ENCODE peak calls at places on chromosomes 11 and 22, in ten cellular contexts. One of them, this sample, is unnamed.

GRCh38 chr22:22070371-22070824 is 87.8 kb upstream of the TOP3B start:
- DNase-seq in AG04450: no peak
- DNase-seq in SK-N-SH: no peak
- DNase-seq in tibial artery: no peak
- DNase-seq in CD8-positive, alpha-beta memory T cell: no peak
- DNase-seq in stomach: no peak
- DNase-seq in PC-3: peak; percentile 28
- DNase-seq in esophagus squamous epithelium: no peak
- DNase-seq in naive thymus-derived CD4-positive, alpha-beta T cell: no peak
- DNase-seq in adipocyte: peak; percentile 17
- DNase-seq in this sample: no peak

GRCh38 chr11:126391970-126392637 is 36.6 kb downstream of the ST3GAL4 start:
- DNase-seq in AG04450: no peak
- DNase-seq in SK-N-SH: no peak
- DNase-seq in tibial artery: no peak
- DNase-seq in CD8-positive, alpha-beta memory T cell: no peak
- DNase-seq in stomach: no peak
- DNase-seq in PC-3: no peak
- DNase-seq in esophagus squamous epithelium: no peak
- DNase-seq in naive thymus-derived CD4-positive, alpha-beta T cell: no peak
- DNase-seq in adipocyte: no peak
- DNase-seq in this sample: no peak

GRCh38 chr11:9617960-9618359 is 44.5 kb downstream of the WEE1 start:
- DNase-seq in AG04450: no peak
- DNase-seq in SK-N-SH: no peak
- DNase-seq in tibial artery: no peak
- DNase-seq in CD8-positive, alpha-beta memory T cell: no peak
- DNase-seq in stomach: no peak
- DNase-seq in PC-3: no peak
- DNase-seq in esophagus squamous epithelium: no peak
- DNase-seq in naive thymus-derived CD4-positive, alpha-beta T cell: no peak
- DNase-seq in adipocyte: peak; percentile 93
- DNase-seq in this sample: no peak

GRCh38 chr11:127965947-127966668 is 621.2 kb downstream of the ETS1 start:
- DNase-seq in AG04450: no peak
- DNase-seq in SK-N-SH: no peak
- DNase-seq in tibial artery: no peak
- DNase-seq in CD8-positive, alpha-beta memory T cell: no peak
- DNase-seq in stomach: no peak
- DNase-seq in PC-3: no peak
- DNase-seq in esophagus squamous epithelium: no peak
- DNase-seq in naive thymus-derived CD4-positive, alpha-beta T cell: no peak
- DNase-seq in adipocyte: peak; percentile 78
- DNase-seq in this sample: no peak

GRCh38 chr11:69409812-69410645 is 71.4 kb upstream of the LINC01488 start:
- DNase-seq in AG04450: no peak
- DNase-seq in SK-N-SH: no peak
- DNase-seq in tibial artery: no peak
- DNase-seq in CD8-positive, alpha-beta memory T cell: no peak
- DNase-seq in stomach: no peak
- DNase-seq in PC-3: no peak
- DNase-seq in esophagus squamous epithelium: no peak
- DNase-seq in naive thymus-derived CD4-positive, alpha-beta T cell: peak; percentile 8
- DNase-seq in adipocyte: no peak
- DNase-seq in this sample: no peak

GRCh38 chr11:56396047-56396446 is 16.4 kb upstream of the OR5AL1 start:
- DNase-seq in AG04450: no peak
- DNase-seq in SK-N-SH: no peak
- DNase-seq in tibial artery: no peak
- DNase-seq in CD8-positive, alpha-beta memory T cell: no peak
- DNase-seq in stomach: no peak
- DNase-seq in PC-3: no peak
- DNase-seq in esophagus squamous epithelium: no peak
- DNase-seq in naive thymus-derived CD4-positive, alpha-beta T cell: no peak
- DNase-seq in adipocyte: no peak
- DNase-seq in this sample: no peak

GRCh38 chr11:132137981-132138313 is 767.5 kb downstream of the NTM start:
- DNase-seq in AG04450: no peak
- DNase-seq in SK-N-SH: no peak
- DNase-seq in tibial artery: no peak
- DNase-seq in CD8-positive, alpha-beta memory T cell: no peak
- DNase-seq in stomach: no peak
- DNase-seq in PC-3: peak; percentile 14
- DNase-seq in esophagus squamous epithelium: no peak
- DNase-seq in naive thymus-derived CD4-positive, alpha-beta T cell: no peak
- DNase-seq in adipocyte: no peak
- DNase-seq in this sample: no peak

GRCh38 chr22:47561766-47562165 is 799.3 kb downstream of the TBC1D22A start:
- DNase-seq in AG04450: no peak
- DNase-seq in SK-N-SH: no peak
- DNase-seq in tibial artery: no peak
- DNase-seq in CD8-positive, alpha-beta memory T cell: no peak
- DNase-seq in stomach: no peak
- DNase-seq in PC-3: no peak
- DNase-seq in esophagus squamous epithelium: no peak
- DNase-seq in naive thymus-derived CD4-positive, alpha-beta T cell: no peak
- DNase-seq in adipocyte: no peak
- DNase-seq in this sample: no peak

GRCh38 chr11:133821776-133822175 is 23.5 kb downstream of the SPATA19 start:
- DNase-seq in AG04450: no peak
- DNase-seq in SK-N-SH: peak; percentile 66
- DNase-seq in tibial artery: no peak
- DNase-seq in CD8-positive, alpha-beta memory T cell: no peak
- DNase-seq in stomach: peak; percentile 65
- DNase-seq in PC-3: peak; percentile 33
- DNase-seq in esophagus squamous epithelium: no peak
- DNase-seq in naive thymus-derived CD4-positive, alpha-beta T cell: no peak
- DNase-seq in adipocyte: no peak
- DNase-seq in this sample: no peak

GRCh38 chr11:57324154-57324885 is 432 bp downstream of the TNKS1BP1 start:
- DNase-seq in AG04450: no peak
- DNase-seq in SK-N-SH: peak; percentile 94
- DNase-seq in tibial artery: no peak
- DNase-seq in CD8-positive, alpha-beta memory T cell: no peak
- DNase-seq in stomach: peak; percentile 33
- DNase-seq in PC-3: peak; percentile 20
- DNase-seq in esophagus squamous epithelium: peak; percentile 30
- DNase-seq in naive thymus-derived CD4-positive, alpha-beta T cell: no peak
- DNase-seq in adipocyte: peak; percentile 85
- DNase-seq in this sample: no peak

GRCh38 chr11:1834132-1834610 is 619 bp upstream of the SYT8 start:
- DNase-seq in AG04450: no peak
- DNase-seq in SK-N-SH: no peak
- DNase-seq in tibial artery: no peak
- DNase-seq in CD8-positive, alpha-beta memory T cell: no peak
- DNase-seq in stomach: peak; percentile 94
- DNase-seq in PC-3: peak; percentile 91
- DNase-seq in esophagus squamous epithelium: no peak
- DNase-seq in naive thymus-derived CD4-positive, alpha-beta T cell: no peak
- DNase-seq in adipocyte: no peak
- DNase-seq in this sample: peak; percentile 10

GRCh38 chr11:14065153-14065552 is 102.6 kb downstream of the SPON1 start:
- DNase-seq in AG04450: no peak
- DNase-seq in SK-N-SH: no peak
- DNase-seq in tibial artery: no peak
- DNase-seq in CD8-positive, alpha-beta memory T cell: no peak
- DNase-seq in stomach: no peak
- DNase-seq in PC-3: no peak
- DNase-seq in esophagus squamous epithelium: no peak
- DNase-seq in naive thymus-derived CD4-positive, alpha-beta T cell: no peak
- DNase-seq in adipocyte: no peak
- DNase-seq in this sample: no peak

GRCh38 chr11:126112547-126112946 is 49.9 kb upstream of the CDON start:
- DNase-seq in AG04450: no peak
- DNase-seq in SK-N-SH: peak; percentile 73
- DNase-seq in tibial artery: peak; percentile 74
- DNase-seq in CD8-positive, alpha-beta memory T cell: no peak
- DNase-seq in stomach: no peak
- DNase-seq in PC-3: no peak
- DNase-seq in esophagus squamous epithelium: no peak
- DNase-seq in naive thymus-derived CD4-positive, alpha-beta T cell: no peak
- DNase-seq in adipocyte: peak; percentile 45
- DNase-seq in this sample: no peak

GRCh38 chr11:128390246-128390645 is 197.1 kb downstream of the ETS1 start:
- DNase-seq in AG04450: no peak
- DNase-seq in SK-N-SH: no peak
- DNase-seq in tibial artery: no peak
- DNase-seq in CD8-positive, alpha-beta memory T cell: no peak
- DNase-seq in stomach: no peak
- DNase-seq in PC-3: no peak
- DNase-seq in esophagus squamous epithelium: no peak
- DNase-seq in naive thymus-derived CD4-positive, alpha-beta T cell: no peak
- DNase-seq in adipocyte: peak; percentile 46
- DNase-seq in this sample: no peak

GRCh38 chr11:7903940-7904339 is 27.1 kb downstream of the OR10A6 start:
- DNase-seq in AG04450: no peak
- DNase-seq in SK-N-SH: no peak
- DNase-seq in tibial artery: no peak
- DNase-seq in CD8-positive, alpha-beta memory T cell: no peak
- DNase-seq in stomach: no peak
- DNase-seq in PC-3: peak; percentile 44
- DNase-seq in esophagus squamous epithelium: no peak
- DNase-seq in naive thymus-derived CD4-positive, alpha-beta T cell: no peak
- DNase-seq in adipocyte: no peak
- DNase-seq in this sample: no peak

GRCh38 chr11:12744831-12745502 is 70.7 kb downstream of the TEAD1 start:
- DNase-seq in AG04450: no peak
- DNase-seq in SK-N-SH: no peak
- DNase-seq in tibial artery: no peak
- DNase-seq in CD8-positive, alpha-beta memory T cell: no peak
- DNase-seq in stomach: no peak
- DNase-seq in PC-3: no peak
- DNase-seq in esophagus squamous epithelium: no peak
- DNase-seq in naive thymus-derived CD4-positive, alpha-beta T cell: no peak
- DNase-seq in adipocyte: no peak
- DNase-seq in this sample: no peak

GRCh38 chr11:39724404-39724803 is 1735.0 kb downstream of the LRRC4C start:
- DNase-seq in AG04450: no peak
- DNase-seq in SK-N-SH: peak; percentile 3
- DNase-seq in tibial artery: no peak
- DNase-seq in CD8-positive, alpha-beta memory T cell: no peak
- DNase-seq in stomach: no peak
- DNase-seq in PC-3: peak; percentile 14
- DNase-seq in esophagus squamous epithelium: no peak
- DNase-seq in naive thymus-derived CD4-positive, alpha-beta T cell: no peak
- DNase-seq in adipocyte: no peak
- DNase-seq in this sample: no peak

GRCh38 chr22:50302041-50302541 is 5.4 kb downstream of the PLXNB2 start:
- DNase-seq in AG04450: no peak
- DNase-seq in SK-N-SH: no peak
- DNase-seq in tibial artery: no peak
- DNase-seq in CD8-positive, alpha-beta memory T cell: no peak
- DNase-seq in stomach: peak; percentile 58
- DNase-seq in PC-3: peak; percentile 15
- DNase-seq in esophagus squamous epithelium: no peak
- DNase-seq in naive thymus-derived CD4-positive, alpha-beta T cell: no peak
- DNase-seq in adipocyte: peak; percentile 66
- DNase-seq in this sample: no peak

GRCh38 chr11:66275984-66276612 is 1.9 kb upstream of the CNIH2 start:
- DNase-seq in AG04450: no peak
- DNase-seq in SK-N-SH: no peak
- DNase-seq in tibial artery: no peak
- DNase-seq in CD8-positive, alpha-beta memory T cell: no peak
- DNase-seq in stomach: no peak
- DNase-seq in PC-3: no peak
- DNase-seq in esophagus squamous epithelium: no peak
- DNase-seq in naive thymus-derived CD4-positive, alpha-beta T cell: no peak
- DNase-seq in adipocyte: no peak
- DNase-seq in this sample: no peak

GRCh38 chr11:90867416-90867815 is 644.6 kb upstream of the CHORDC1 start:
- DNase-seq in AG04450: no peak
- DNase-seq in SK-N-SH: no peak
- DNase-seq in tibial artery: no peak
- DNase-seq in CD8-positive, alpha-beta memory T cell: no peak
- DNase-seq in stomach: no peak
- DNase-seq in PC-3: no peak
- DNase-seq in esophagus squamous epithelium: no peak
- DNase-seq in naive thymus-derived CD4-positive, alpha-beta T cell: no peak
- DNase-seq in adipocyte: no peak
- DNase-seq in this sample: no peak
- H3K9me3 ChIP-seq in AG04450: no peaks in the 10 kb centered on the region
- H3K9me3 ChIP-seq in SK-N-SH: no peaks in the 10 kb centered on the region
- H3K9me3 ChIP-seq in tibial artery: no peaks in the 10 kb centered on the region
- H3K9me3 ChIP-seq in CD8-positive, alpha-beta memory T cell: no peaks in the 10 kb centered on the region
- H3K9me3 ChIP-seq in stomach: no peaks in the 10 kb centered on the region
- H3K9me3 ChIP-seq in PC-3: no peaks in the 10 kb centered on the region
- H3K9me3 ChIP-seq in esophagus squamous epithelium: no peaks in the 10 kb centered on the region
- H3K9me3 ChIP-seq in naive thymus-derived CD4-positive, alpha-beta T cell: no peaks in the 10 kb centered on the region
- H3K9me3 ChIP-seq in adipocyte: no peaks in the 10 kb centered on the region
- H3K9me3 ChIP-seq in this sample: no peaks in the 10 kb centered on the region

GRCh38 chr11:97962758-97963157 is 1058.0 kb upstream of the CNTN5 start:
- DNase-seq in AG04450: no peak
- DNase-seq in SK-N-SH: no peak
- DNase-seq in tibial artery: no peak
- DNase-seq in CD8-positive, alpha-beta memory T cell: no peak
- DNase-seq in stomach: no peak
- DNase-seq in PC-3: no peak
- DNase-seq in esophagus squamous epithelium: no peak
- DNase-seq in naive thymus-derived CD4-positive, alpha-beta T cell: no peak
- DNase-seq in adipocyte: no peak
- DNase-seq in this sample: no peak
- H3K9me3 ChIP-seq in AG04450: no peaks in the 10 kb centered on the region
- H3K9me3 ChIP-seq in SK-N-SH: no peaks in the 10 kb centered on the region
- H3K9me3 ChIP-seq in tibial artery: no peaks in the 10 kb centered on the region
- H3K9me3 ChIP-seq in CD8-positive, alpha-beta memory T cell: no peaks in the 10 kb centered on the region
- H3K9me3 ChIP-seq in stomach: no peaks in the 10 kb centered on the region
- H3K9me3 ChIP-seq in PC-3: no peaks in the 10 kb centered on the region
- H3K9me3 ChIP-seq in esophagus squamous epithelium: no peaks in the 10 kb centered on the region
- H3K9me3 ChIP-seq in naive thymus-derived CD4-positive, alpha-beta T cell: no peaks in the 10 kb centered on the region
- H3K9me3 ChIP-seq in adipocyte: no peaks in the 10 kb centered on the region
- H3K9me3 ChIP-seq in this sample: no peaks in the 10 kb centered on the region

DNA sequence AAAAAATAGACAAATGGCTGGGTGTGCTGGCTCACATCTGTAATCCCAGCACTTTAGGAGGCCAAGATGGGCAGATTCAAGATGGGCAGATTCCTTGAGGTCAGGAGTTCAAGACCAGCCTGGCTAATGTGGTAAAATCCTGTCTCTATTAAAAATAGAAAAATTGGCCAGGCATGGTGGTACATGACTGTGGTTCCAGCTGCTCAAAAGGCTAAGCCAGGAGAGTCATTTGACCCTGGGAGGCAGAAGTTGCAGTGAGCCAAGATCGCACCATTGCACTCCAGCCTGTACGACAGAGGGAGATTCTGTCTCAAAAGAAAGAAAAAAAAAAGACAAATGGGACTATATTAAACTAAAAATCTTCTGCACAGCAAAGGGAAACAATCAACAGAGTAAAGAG is 55.4 kb downstream of the USP35 start:
- DNase-seq in AG04450: no peak
- DNase-seq in SK-N-SH: no peak
- DNase-seq in tibial artery: no peak
- DNase-seq in CD8-positive, alpha-beta memory T cell: no peak
- DNase-seq in stomach: no peak
- DNase-seq in PC-3: no peak
- DNase-seq in esophagus squamous epithelium: no peak
- DNase-seq in naive thymus-derived CD4-positive, alpha-beta T cell: no peak
- DNase-seq in adipocyte: no peak
- DNase-seq in this sample: no peak
- H3K9me3 ChIP-seq in AG04450: peaks cover 4% of the 10 kb centered on the region
- H3K9me3 ChIP-seq in SK-N-SH: no peaks in the 10 kb centered on the region
- H3K9me3 ChIP-seq in tibial artery: peaks cover 4% of the 10 kb centered on the region
- H3K9me3 ChIP-seq in CD8-positive, alpha-beta memory T cell: peaks cover 9% of the 10 kb centered on the region
- H3K9me3 ChIP-seq in stomach: no peaks in the 10 kb centered on the region
- H3K9me3 ChIP-seq in PC-3: peaks cover 8% of the 10 kb centered on the region
- H3K9me3 ChIP-seq in esophagus squamous epithelium: peaks cover 5% of the 10 kb centered on the region
- H3K9me3 ChIP-seq in naive thymus-derived CD4-positive, alpha-beta T cell: no peaks in the 10 kb centered on the region
- H3K9me3 ChIP-seq in adipocyte: peaks cover 7% of the 10 kb centered on the region
- H3K9me3 ChIP-seq in this sample: peaks cover 9% of the 10 kb centered on the region

GRCh38 chr11:114609429-114609828 is 13.8 kb upstream of the NXPE4 start:
- DNase-seq in AG04450: no peak
- DNase-seq in SK-N-SH: no peak
- DNase-seq in tibial artery: no peak
- DNase-seq in CD8-positive, alpha-beta memory T cell: no peak
- DNase-seq in stomach: no peak
- DNase-seq in PC-3: no peak
- DNase-seq in esophagus squamous epithelium: no peak
- DNase-seq in naive thymus-derived CD4-positive, alpha-beta T cell: no peak
- DNase-seq in adipocyte: no peak
- DNase-seq in this sample: no peak
- H3K9me3 ChIP-seq in AG04450: no peaks in the 10 kb centered on the region
- H3K9me3 ChIP-seq in SK-N-SH: no peaks in the 10 kb centered on the region
- H3K9me3 ChIP-seq in tibial artery: no peaks in the 10 kb centered on the region
- H3K9me3 ChIP-seq in CD8-positive, alpha-beta memory T cell: no peaks in the 10 kb centered on the region
- H3K9me3 ChIP-seq in stomach: no peaks in the 10 kb centered on the region
- H3K9me3 ChIP-seq in PC-3: no peaks in the 10 kb centered on the region
- H3K9me3 ChIP-seq in esophagus squamous epithelium: no peaks in the 10 kb centered on the region
- H3K9me3 ChIP-seq in naive thymus-derived CD4-positive, alpha-beta T cell: no peaks in the 10 kb centered on the region
- H3K9me3 ChIP-seq in adipocyte: no peaks in the 10 kb centered on the region
- H3K9me3 ChIP-seq in this sample: peaks cover 3% of the 10 kb centered on the region

This sample was measured in T-helper 17 cell.